ENCODE peak calls at places on chromosomes 5 and 9, in eight cellular contexts. W is BE2C; L is CD8-positive, alpha-beta memory T cell; X is lung; Z is Peyer's patch; T is CD4-positive, CD25-positive, alpha-beta regulatory T cell; E is Karpas-422; F is cardiac muscle cell. A is an unnamed sample.

GRCh38 chr5:14165375-14166091 is 22.4 kb downstream of the TRIO start:
- DNase-seq in W (no peak), L (no peak), X (no peak), Z (no peak), T (no peak), E (no peak), F (peak; percentile 61), A (no peak)

GRCh38 chr5:151896041-151896691 is 28.5 kb downstream of the GLRA1 start:
- DNase-seq in W (no peak), L (no peak), X (no peak), Z (no peak), T (no peak), E (no peak), F (peak; percentile 84), A (no peak)

GRCh38 chr5:33180900-33181299 is 259.9 kb upstream of the TARS1 start:
- DNase-seq in W (no peak), L (no peak), X (no peak), Z (no peak), T (no peak), E (no peak), F (peak; percentile 71), A (no peak)

GRCh38 chr5:132389453-132390286 is 20.2 kb downstream of the SLC22A5 start:
- DNase-seq in W (peak; percentile 40), L (peak; percentile 43), X (peak; percentile 55), Z (no peak), T (no peak), E (no peak), F (peak; percentile 97), A (peak; percentile 46)

GRCh38 chr5:68304421-68305052 is 89.0 kb downstream of the PIK3R1 start:
- DNase-seq in W (no peak), L (no peak), X (no peak), Z (no peak), T (no peak), E (no peak), F (peak; percentile 32), A (no peak)

GRCh38 chr9:91451431-91452270 is 28.0 kb upstream of the NFIL3 start:
- DNase-seq in W (no peak), L (no peak), X (no peak), Z (no peak), T (no peak), E (no peak), F (no peak), A (no peak)

GRCh38 chr5:143002459-143003327 is 232.5 kb downstream of the ARHGAP26 start:
- DNase-seq in W (no peak), L (peak; percentile 87), X (no peak), Z (peak; percentile 54), T (peak; percentile 45), E (peak; percentile 87), F (peak; percentile 98), A (no peak)

GRCh38 chr5:57493034-57493433 is 10.4 kb upstream of the ACTBL2 start:
- DNase-seq in W (no peak), L (no peak), X (no peak), Z (no peak), T (no peak), E (no peak), F (peak; percentile 28), A (no peak)

GRCh38 chr5:15243301-15244020 is 256.5 kb upstream of the FBXL7 start:
- DNase-seq in W (no peak), L (no peak), X (no peak), Z (no peak), T (no peak), E (no peak), F (no peak), A (no peak)

DNA sequence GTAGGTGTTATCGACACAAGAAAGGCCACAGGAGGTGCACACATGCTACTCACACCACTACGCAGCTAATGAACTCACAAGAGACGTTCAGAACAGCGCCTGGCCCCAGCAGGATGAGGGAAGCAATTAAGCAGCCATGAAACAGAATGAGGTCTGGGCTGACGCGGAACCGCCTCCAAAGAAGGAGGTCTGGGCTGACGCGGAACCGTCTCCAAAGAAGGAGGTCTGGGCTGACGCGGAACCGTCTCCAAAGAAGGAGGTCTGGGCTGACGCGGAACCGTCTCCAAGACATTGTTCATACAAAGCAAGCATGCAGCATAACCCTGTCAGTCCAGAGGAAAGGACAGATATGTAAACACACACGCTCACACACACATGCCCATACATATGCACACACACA is 63.2 kb upstream of the ZNF354A start:
- DNase-seq in W (no peak), L (no peak), X (no peak), Z (no peak), T (no peak), E (no peak), F (no peak), A (no peak)
- H3K9me3 ChIP-seq in W (no peaks in the 10 kb centered on the region), L (no peaks in the 10 kb centered on the region), X (no peaks in the 10 kb centered on the region), Z (no peaks in the 10 kb centered on the region), T (no peaks in the 10 kb centered on the region), E (no peaks in the 10 kb centered on the region), F (no peaks in the 10 kb centered on the region), A (no peaks in the 10 kb centered on the region)

GRCh38 chr9:96448546-96449170 is 1.3 kb upstream of the HABP4 start:
- DNase-seq in W (peak; percentile 36), L (no peak), X (no peak), Z (no peak), T (no peak), E (no peak), F (no peak), A (no peak)
- H3K4me3 ChIP-seq in W (no peak overlapping the region), L (no peak overlapping the region), X (no peak overlapping the region), Z (no peak overlapping the region), T (no peak overlapping the region), E (no peak overlapping the region), F (no peak overlapping the region), A (no peak overlapping the region)

GRCh38 chr5:4054092-4054491 is 458.5 kb downstream of the IRX1 start:
- DNase-seq in W (no peak), L (no peak), X (no peak), Z (no peak), T (no peak), E (no peak), F (no peak), A (no peak)

GRCh38 chr5:4053111-4053510 is 457.5 kb downstream of the IRX1 start:
- DNase-seq in W (no peak), L (no peak), X (no peak), Z (no peak), T (no peak), E (no peak), F (no peak), A (no peak)

GRCh38 chr5:4044881-4045280 is 449.2 kb downstream of the IRX1 start:
- DNase-seq in W (no peak), L (no peak), X (no peak), Z (no peak), T (no peak), E (no peak), F (no peak), A (no peak)

GRCh38 chr5:4048398-4048797 is 452.8 kb downstream of the IRX1 start:
- DNase-seq in W (no peak), L (no peak), X (no peak), Z (no peak), T (no peak), E (no peak), F (no peak), A (no peak)

GRCh38 chr5:4050203-4050602 is 454.6 kb downstream of the IRX1 start:
- DNase-seq in W (no peak), L (no peak), X (no peak), Z (no peak), T (no peak), E (no peak), F (no peak), A (no peak)
- H3K9me3 ChIP-seq in W (no peaks in the 10 kb centered on the region), L (no peaks in the 10 kb centered on the region), X (no peaks in the 10 kb centered on the region), Z (no peaks in the 10 kb centered on the region), T (no peaks in the 10 kb centered on the region), E (peaks cover 15% of the 10 kb centered on the region), F (no peaks in the 10 kb centered on the region), A (peaks cover 2% of the 10 kb centered on the region)

GRCh38 chr9:113885183-113886002 is 9.3 kb downstream of the ZNF618 start:
- DNase-seq in W (no peak), L (no peak), X (no peak), Z (no peak), T (no peak), E (no peak), F (no peak), A (no peak)
- H3K4me3 ChIP-seq in W (no peak overlapping the region), L (peak overlapping the region; percentile 52), X (no peak overlapping the region), Z (no peak overlapping the region), T (no peak overlapping the region), E (no peak overlapping the region), F (no peak overlapping the region), A (no peak overlapping the region)

GRCh38 chr5:140767444-140767843 is 18.5 kb upstream of the PCDHA1 start:
- DNase-seq in W (no peak), L (no peak), X (no peak), Z (no peak), T (no peak), E (no peak), F (no peak), A (no peak)

DNA sequence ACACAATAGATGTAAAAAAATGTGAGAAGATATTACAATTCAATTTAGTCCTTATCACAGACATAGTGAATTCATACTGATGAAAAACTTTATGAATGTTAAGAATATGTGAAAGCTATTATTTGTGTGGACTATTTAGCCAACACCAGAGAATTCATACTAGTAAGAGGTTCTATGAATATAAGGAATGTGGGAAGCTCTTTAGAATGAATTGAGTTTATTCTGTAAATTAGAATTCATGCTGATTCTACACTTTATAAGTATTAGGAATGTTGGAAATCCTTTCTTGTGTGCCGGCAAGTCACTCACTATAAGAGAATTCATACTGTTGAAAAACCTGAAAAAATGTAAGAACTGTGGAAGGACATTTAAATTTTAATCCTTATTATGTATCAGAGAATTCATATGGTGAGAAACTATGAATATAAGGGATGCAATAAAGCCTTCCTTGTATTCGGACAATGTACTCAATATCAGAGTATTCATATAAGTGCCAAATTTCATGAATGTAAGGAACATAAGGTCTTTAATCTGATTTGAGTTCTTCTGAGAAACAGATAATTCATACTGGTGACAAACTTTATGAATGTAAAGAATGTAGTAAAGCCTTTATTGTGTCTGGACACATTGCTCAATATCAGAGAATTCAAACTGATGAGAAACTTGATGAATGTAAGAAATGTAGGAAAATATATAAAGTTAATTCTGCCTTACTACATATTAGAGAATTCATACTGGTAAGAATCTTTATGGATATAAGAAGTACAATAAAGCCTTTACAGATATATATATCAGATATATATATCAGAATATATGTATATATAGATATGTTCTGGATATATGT is 21.5 kb upstream of the PCDHA1 start:
- DNase-seq in W (no peak), L (no peak), X (no peak), Z (no peak), T (no peak), E (no peak), F (no peak), A (no peak)
- H3K9me3 ChIP-seq in W (no peaks in the 10 kb centered on the region), L (peaks cover 44% of the 10 kb centered on the region), X (peaks cover 42% of the 10 kb centered on the region), Z (peaks cover 37% of the 10 kb centered on the region), T (peaks cover 76% of the 10 kb centered on the region), E (peaks cover 60% of the 10 kb centered on the region), F (no peaks in the 10 kb centered on the region), A (peaks cover 95% of the 10 kb centered on the region)

DNA sequence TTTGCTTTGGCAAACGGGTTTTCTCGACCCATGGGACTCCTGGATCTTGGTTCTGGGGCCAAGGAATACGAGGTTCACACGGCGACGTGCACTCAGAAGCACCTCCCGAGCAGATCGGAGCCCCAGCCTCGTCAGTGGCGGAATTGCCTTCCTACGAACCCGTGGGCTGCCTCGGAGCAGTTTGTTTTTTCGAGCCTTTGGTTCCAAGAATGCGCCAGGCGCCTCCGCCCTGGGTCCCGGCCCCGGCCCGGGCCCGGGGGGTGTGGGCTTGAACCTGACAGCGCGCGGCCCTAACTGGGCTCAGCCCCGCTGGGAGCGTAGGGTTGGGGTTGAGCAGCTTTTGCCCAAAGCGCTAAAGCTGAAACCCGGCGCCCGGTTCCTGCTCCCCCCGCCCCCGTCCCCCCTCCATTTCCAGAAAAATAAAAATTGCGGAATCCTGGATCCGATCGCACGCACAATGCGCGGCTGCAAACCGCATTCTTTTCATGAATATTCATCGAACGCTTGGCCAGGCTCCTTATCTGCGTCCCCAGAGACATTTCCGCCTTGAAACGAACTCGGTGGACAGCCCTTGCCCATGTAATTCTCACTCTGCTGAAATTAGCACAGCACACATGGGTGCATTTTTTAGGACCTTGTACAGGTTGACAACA is 1.0 kb downstream of the BASP1 start:
- DNase-seq in W (peak; percentile 52), L (no peak), X (no peak), Z (no peak), T (no peak), E (peak; percentile 61), F (peak; percentile 86), A (peak; percentile 38)
- H3K4me3 ChIP-seq in W (peak overlapping the region; percentile 96), L (no peak overlapping the region), X (peak overlapping the region; percentile 73), Z (peak overlapping the region; percentile 58), T (no peak overlapping the region), E (peak overlapping the region; percentile 88), F (peak overlapping the region; percentile 80), A (peak overlapping the region; percentile 24)

A was measured in mucosa of descending colon.